ENCODE peak calls at places on chromosomes 2 and 18, in six cellular contexts. H is stimulated activated CD4-positive, alpha-beta T cell treated with anti-CD3 and anti-CD28 coated beads, Interleukin-2, amount 100 ng/mL, for 48 hours; L is mucosa of descending colon; K is cardiac fibroblast; J is left cardiac atrium; G is NCI-H1105. Y is an unnamed sample.

GRCh38 chr2:146804288-146804687 is 1040.5 kb upstream of the ACVR2A start:
- DNase-seq in H (no peak), L (no peak), K (no peak), J (no peak), G (no peak), Y (no peak)

GRCh38 chr18:35099911-35100310 is 58.7 kb downstream of the MAPRE2 start:
- DNase-seq in H (no peak), L (no peak), K (peak; percentile 58), J (no peak), G (no peak), Y (peak; percentile 39)

GRCh38 chr2:112644155-112644932 is 1.4 kb upstream of the SLC20A1 start:
- DNase-seq in H (no peak), L (no peak), K (no peak), J (no peak), G (no peak), Y (no peak)

GRCh38 chr2:223108376-223109100 is 56.5 kb downstream of the KCNE4 start:
- DNase-seq in H (no peak), L (no peak), K (peak; percentile 76), J (no peak), G (no peak), Y (peak; percentile 75)

GRCh38 chr2:59655809-59656208 is 897.6 kb downstream of the BCL11A start:
- DNase-seq in H (no peak), L (peak; percentile 55), K (no peak), J (no peak), G (no peak), Y (no peak)

GRCh38 chr2:219446101-219446504 is 11.5 kb downstream of the SPEG start:
- DNase-seq in H (no peak), L (no peak), K (peak; percentile 62), J (no peak), G (no peak), Y (peak; percentile 72)

GRCh38 chr18:48790869-48791635 is 159.7 kb downstream of the SMAD7 start:
- DNase-seq in H (no peak), L (no peak), K (no peak), J (peak; percentile 53), G (no peak), Y (no peak)

GRCh38 chr2:45647346-45647745 is 4.1 kb upstream of the PRKCE start:
- DNase-seq in H (no peak), L (no peak), K (no peak), J (no peak), G (no peak), Y (no peak)

GRCh38 chr2:8248623-8248957 is 433.3 kb upstream of the ID2 start:
- DNase-seq in H (no peak), L (no peak), K (no peak), J (no peak), G (no peak), Y (no peak)

GRCh38 chr2:16708173-16708572 is 42.5 kb upstream of the CYRIA start:
- DNase-seq in H (no peak), L (no peak), K (no peak), J (no peak), G (no peak), Y (no peak)

GRCh38 chr2:11159574-11160170 is 4.4 kb downstream of the SLC66A3 start:
- DNase-seq in H (no peak), L (no peak), K (no peak), J (no peak), G (no peak), Y (no peak)

GRCh38 chr2:11980809-11981208 is 234.4 kb downstream of the LPIN1 start:
- DNase-seq in H (no peak), L (no peak), K (no peak), J (no peak), G (no peak), Y (no peak)

GRCh38 chr2:239954166-239955085 is 70.7 kb downstream of the NDUFA10 start:
- DNase-seq in H (no peak), L (peak; percentile 53), K (no peak), J (no peak), G (no peak), Y (no peak)

GRCh38 chr2:46445561-46445960 is 33.8 kb upstream of the TMEM247 start:
- DNase-seq in H (no peak), L (no peak), K (no peak), J (no peak), G (no peak), Y (peak; percentile 40)

GRCh38 chr2:140718999-140719398 is 1411.8 kb downstream of the LRP1B start:
- DNase-seq in H (no peak), L (no peak), K (no peak), J (no peak), G (peak; percentile 71), Y (no peak)

GRCh38 chr2:138494265-138494966 is 7.2 kb upstream of the SPOPL start:
- DNase-seq in H (no peak), L (no peak), K (no peak), J (no peak), G (no peak), Y (no peak)

GRCh38 chr2:168849610-168850009 is 40.6 kb downstream of the SPC25 start:
- DNase-seq in H (no peak), L (no peak), K (peak; percentile 59), J (peak; percentile 29), G (peak; percentile 24), Y (no peak)

GRCh38 chr2:67571785-67572718 is 174.9 kb downstream of the ETAA1 start:
- DNase-seq in H (no peak), L (no peak), K (peak; percentile 64), J (no peak), G (no peak), Y (peak; percentile 61)